ENCODE peak calls at places on chromosomes 16 and 17, in eight cellular contexts. P, X, E, K, G, R, C and J are unnamed samples.

GRCh38 chr17:57898487-57899311 is 48.9 kb upstream of the MRPS23 start:
- DNase-seq in P (peak), X (no peak), E (no peak), K (peak), G (peak), R (no peak), C (no peak), J (peak)

GRCh38 chr17:78492116-78492799 is 84.9 kb downstream of the DNAH17 start:
- DNase-seq in P (no peak), X (no peak), E (no peak), K (no peak), G (no peak), R (no peak), C (no peak), J (no peak)

GRCh38 chr17:8832711-8833352 is 33.7 kb upstream of the MFSD6L start:
- DNase-seq in P (no peak), X (no peak), E (no peak), K (no peak), G (no peak), R (peak), C (peak), J (peak)

GRCh38 chr16:67456383-67457140 is 24.4 kb downstream of the ATP6V0D1 start:
- DNase-seq in P (peak), X (peak), E (no peak), K (peak), G (peak), R (no peak), C (no peak), J (peak)

GRCh38 chr17:9050801-9051401 is 29.6 kb downstream of the NTN1 start:
- DNase-seq in P (no peak), X (peak), E (no peak), K (peak), G (no peak), R (no peak), C (no peak), J (no peak)

GRCh38 chr16:12459401-12459791 is 344.3 kb downstream of the CPPED1 start:
- DNase-seq in P (peak), X (no peak), E (no peak), K (no peak), G (peak), R (no peak), C (peak), J (no peak)

GRCh38 chr16:88772871-88773811 is 11.9 kb downstream of the PIEZO1 start:
- DNase-seq in P (peak), X (peak), E (no peak), K (no peak), G (no peak), R (no peak), C (no peak), J (peak)

GRCh38 chr16:58862334-58863024 is 128.4 kb upstream of the GOT2 start:
- DNase-seq in P (no peak), X (no peak), E (no peak), K (no peak), G (no peak), R (no peak), C (no peak), J (no peak)

GRCh38 chr17:27747462-27748359 is 52.6 kb downstream of the NOS2 start:
- DNase-seq in P (no peak), X (no peak), E (no peak), K (no peak), G (no peak), R (no peak), C (no peak), J (no peak)

GRCh38 chr17:34892864-34893263 is 68.4 kb downstream of the CCT6B start:
- DNase-seq in P (peak), X (no peak), E (no peak), K (no peak), G (no peak), R (peak), C (peak), J (peak)
- TF ChIP-seq CTCF in P (peak), X (peak), E (no peak), K (no peak), G (no peak), R (peak), C (peak), J (peak)

DNA sequence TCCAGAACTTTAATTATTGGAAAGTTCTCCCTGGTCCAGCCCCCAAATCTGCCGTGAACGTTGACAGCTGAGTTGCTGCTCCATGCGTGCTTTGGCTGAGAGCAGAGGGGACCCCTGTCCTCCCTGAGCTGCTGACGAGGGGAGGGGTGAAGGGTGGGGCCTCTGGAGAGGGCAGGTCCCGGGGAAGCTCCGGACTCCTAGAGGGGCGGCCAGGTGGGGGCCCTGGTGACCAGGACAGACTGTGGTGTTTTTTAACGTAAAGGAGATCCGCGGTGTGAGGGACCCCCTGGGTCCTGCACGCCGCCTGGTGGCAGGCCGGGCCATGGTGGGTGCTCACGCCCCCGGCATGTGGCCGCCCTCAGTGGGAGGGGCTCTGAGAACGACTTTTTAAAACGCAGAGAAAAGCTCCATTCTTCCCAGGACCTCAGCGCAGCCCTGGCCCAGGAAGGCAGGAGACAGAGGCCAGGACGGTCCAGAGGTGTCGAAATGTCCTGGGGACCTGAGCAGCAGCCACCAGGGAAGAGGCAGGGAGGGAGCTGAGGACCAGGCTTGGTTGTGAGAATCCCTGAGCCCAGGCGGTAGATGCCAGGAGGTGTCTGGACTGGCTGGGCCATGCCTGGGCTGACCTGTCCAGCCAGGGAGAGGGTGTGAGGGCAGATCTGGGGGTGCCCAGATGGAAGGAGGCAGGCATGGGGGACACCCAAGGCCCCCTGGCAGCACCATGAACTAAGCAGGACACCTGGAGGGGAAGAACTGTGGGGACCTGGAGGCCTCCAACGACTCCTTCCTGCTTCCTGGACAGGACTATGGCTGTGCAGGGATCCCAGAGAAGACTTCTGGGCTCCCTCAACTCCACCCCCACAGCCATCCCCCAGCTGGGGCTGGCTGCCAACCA is at the start of gene MC1R:
- DNase-seq in P (no peak), X (no peak), E (peak), K (no peak), G (no peak), R (peak), C (peak), J (peak)
- TF ChIP-seq CTCF in P (peak), X (peak), E (peak), K (no peak), G (peak), R (peak), C (peak), J (peak)

GRCh38 chr17:82751171-82751570 is 694 bp upstream of the TBCD start:
- DNase-seq in P (peak), X (no peak), E (no peak), K (no peak), G (no peak), R (no peak), C (no peak), J (no peak)
- TF ChIP-seq CTCF in P (peak), X (no peak), E (no peak), K (no peak), G (no peak), R (no peak), C (no peak), J (no peak)

GRCh38 chr17:76565728-76566612 is 19.7 kb downstream of the ST6GALNAC2 start:
- DNase-seq in P (no peak), X (no peak), E (no peak), K (no peak), G (no peak), R (no peak), C (no peak), J (no peak)
- TF ChIP-seq CTCF in P (no peak), X (no peak), E (no peak), K (no peak), G (no peak), R (no peak), C (no peak), J (no peak)

GRCh38 chr17:64599827-64600226 is 62.3 kb downstream of the SMURF2 start:
- DNase-seq in P (no peak), X (no peak), E (no peak), K (no peak), G (no peak), R (no peak), C (no peak), J (no peak)
- TF ChIP-seq CTCF in P (no peak), X (no peak), E (no peak), K (no peak), G (no peak), R (no peak), C (no peak), J (no peak)

GRCh38 chr16:80319181-80319580 is 221.6 kb upstream of the DYNLRB2 start:
- DNase-seq in P (no peak), X (peak), E (no peak), K (no peak), G (no peak), R (no peak), C (peak), J (no peak)
- TF ChIP-seq CTCF in P (no peak), X (peak), E (no peak), K (no peak), G (no peak), R (no peak), C (peak), J (no peak)

GRCh38 chr16:77782694-77783093 is 5.7 kb upstream of the VAT1L start:
- DNase-seq in P (peak), X (peak), E (no peak), K (no peak), G (no peak), R (no peak), C (no peak), J (no peak)
- TF ChIP-seq CTCF in P (peak), X (peak), E (no peak), K (no peak), G (no peak), R (no peak), C (no peak), J (peak)

GRCh38 chr17:72117748-72118587 is 2.9 kb upstream of the SOX9 start:
- DNase-seq in P (no peak), X (peak), E (no peak), K (no peak), G (no peak), R (peak), C (no peak), J (peak)
- TF ChIP-seq CTCF in P (no peak), X (no peak), E (no peak), K (no peak), G (no peak), R (no peak), C (no peak), J (no peak)

GRCh38 chr16:30075503-30076275 is at the start of gene PPP4C:
- DNase-seq in P (peak), X (peak), E (peak), K (peak), G (peak), R (peak), C (peak), J (peak)
- TF ChIP-seq CTCF in P (no peak), X (no peak), E (no peak), K (no peak), G (no peak), R (no peak), C (no peak), J (peak)

GRCh38 chr17:44005865-44006580 is 1.6 kb downstream of the NAGS start:
- DNase-seq in P (peak), X (peak), E (peak), K (no peak), G (peak), R (peak), C (no peak), J (peak)

GRCh38 chr17:44008205-44008909 is 3.9 kb downstream of the NAGS start:
- DNase-seq in P (no peak), X (no peak), E (no peak), K (no peak), G (no peak), R (no peak), C (no peak), J (no peak)

GRCh38 chr17:44005527-44005864 is 1.1 kb downstream of the NAGS start:
- DNase-seq in P (no peak), X (no peak), E (no peak), K (no peak), G (no peak), R (no peak), C (no peak), J (no peak)

GRCh38 chr17:44006581-44007345 is 2.3 kb downstream of the NAGS start:
- DNase-seq in P (peak), X (peak), E (peak), K (peak), G (peak), R (peak), C (peak), J (peak)

GRCh38 chr17:44007346-44008204 is 3.2 kb downstream of the NAGS start:
- DNase-seq in P (peak), X (peak), E (no peak), K (no peak), G (no peak), R (no peak), C (no peak), J (no peak)
- TF ChIP-seq CTCF in P (no peak), X (no peak), E (no peak), K (no peak), G (no peak), R (peak), C (no peak), J (peak)